ENCODE peak calls at places on chromosome 13, in seven cellular contexts. A, Z, O, J, K, Q and S are unnamed samples.

GRCh38 chr13:24627090-24627714 is 53.0 kb upstream of the ATP12A start:
- DNase-seq in A (peak), Z (no peak), O (no peak), J (no peak), K (peak), Q (no peak), S (peak)

GRCh38 chr13:110326263-110326904 is 19.3 kb downstream of the COL4A2 start:
- DNase-seq in A (no peak), Z (no peak), O (no peak), J (no peak), K (no peak), Q (no peak), S (no peak)

GRCh38 chr13:75596657-75597182 is 39.4 kb upstream of the LMO7 start:
- DNase-seq in A (no peak), Z (no peak), O (no peak), J (peak), K (no peak), Q (no peak), S (no peak)

GRCh38 chr13:37263881-37264280 is 158.4 kb upstream of the CSNK1A1L start:
- DNase-seq in A (no peak), Z (no peak), O (no peak), J (no peak), K (peak), Q (no peak), S (no peak)

GRCh38 chr13:48370815-48371214 is 42.1 kb downstream of the LPAR6 start:
- DNase-seq in A (no peak), Z (no peak), O (no peak), J (no peak), K (no peak), Q (no peak), S (no peak)

GRCh38 chr13:76848596-76848995 is 37.6 kb downstream of the KCTD12 start:
- DNase-seq in A (peak), Z (no peak), O (no peak), J (peak), K (no peak), Q (peak), S (no peak)

GRCh38 chr13:110485604-110486003 is 75.9 kb downstream of the RAB20 start:
- DNase-seq in A (no peak), Z (no peak), O (no peak), J (peak), K (peak), Q (no peak), S (no peak)

GRCh38 chr13:83907196-83907989 is 25.1 kb upstream of the SLITRK1 start:
- DNase-seq in A (no peak), Z (no peak), O (no peak), J (no peak), K (no peak), Q (no peak), S (no peak)

GRCh38 chr13:30091035-30091434 is 216.3 kb downstream of the KATNAL1 start:
- DNase-seq in A (no peak), Z (no peak), O (no peak), J (no peak), K (no peak), Q (no peak), S (no peak)

GRCh38 chr13:102774596-102775375 is 1.2 kb upstream of the TEX30 start:
- DNase-seq in A (no peak), Z (no peak), O (no peak), J (no peak), K (no peak), Q (no peak), S (no peak)

GRCh38 chr13:21549633-21550032 is 54.3 kb downstream of the MICU2 start:
- DNase-seq in A (peak), Z (no peak), O (no peak), J (peak), K (no peak), Q (no peak), S (no peak)

GRCh38 chr13:60787083-60787482 is 390.1 kb downstream of the TDRD3 start:
- DNase-seq in A (no peak), Z (no peak), O (no peak), J (no peak), K (no peak), Q (no peak), S (no peak)